ENCODE peak calls at places on chromosomes 2 and 18, in four cellular contexts. C is GM06990, B is RWPE1, R is GM12865. O is an unnamed sample.

GRCh38 chr2:136874258-136874657 is 108.9 kb downstream of the THSD7B start:
- DNase-seq in C (no peak), B (no peak), R (peak), O (no peak)

GRCh38 chr2:63590621-63591408 is 2.1 kb downstream of the MDH1 start:
- DNase-seq in C (no peak), B (no peak), R (peak), O (no peak)

GRCh38 chr2:7794916-7795315 is 877.7 kb downstream of the RNF144A start:
- DNase-seq in C (no peak), B (no peak), R (no peak), O (no peak)

GRCh38 chr2:113078350-113078839 is 10.6 kb downstream of the IL1F10 start:
- DNase-seq in C (no peak), B (peak), R (no peak), O (no peak)

GRCh38 chr18:44758821-44759624 is 78.3 kb downstream of the SETBP1 start:
- DNase-seq in C (peak), B (no peak), R (peak), O (peak)

GRCh38 chr2:144513388-144514100 is 6.4 kb downstream of the ZEB2 start:
- DNase-seq in C (no peak), B (no peak), R (no peak), O (no peak)

GRCh38 chr2:65070172-65070830 is 14.1 kb downstream of the CEP68 start:
- DNase-seq in C (no peak), B (peak), R (no peak), O (no peak)

GRCh38 chr2:25341753-25342371 is at the start of gene DNMT3A:
- DNase-seq in C (peak), B (peak), R (peak), O (peak)

GRCh38 chr18:43877922-43878321 is 600.6 kb upstream of the SYT4 start:
- DNase-seq in C (no peak), B (no peak), R (no peak), O (no peak)

GRCh38 chr2:184532541-184532940 is 65.8 kb upstream of the ZNF804A start:
- DNase-seq in C (no peak), B (no peak), R (no peak), O (no peak)

GRCh38 chr2:18723219-18723618 is 133.8 kb upstream of the NT5C1B start:
- DNase-seq in C (no peak), B (no peak), R (no peak), O (no peak)

GRCh38 chr18:55395811-55396210 is 192.2 kb downstream of the TCF4 start:
- DNase-seq in C (no peak), B (no peak), R (no peak), O (no peak)

GRCh38 chr2:51000849-51001617 is 30.9 kb downstream of the NRXN1 start:
- DNase-seq in C (no peak), B (no peak), R (no peak), O (no peak)

GRCh38 chr18:58780045-58780444 is 84.6 kb upstream of the ZNF532 start:
- DNase-seq in C (no peak), B (no peak), R (no peak), O (no peak)

GRCh38 chr2:17479875-17480274 is 38.4 kb downstream of the RAD51AP2 start:
- DNase-seq in C (no peak), B (peak), R (no peak), O (no peak)

GRCh38 chr18:54975598-54975997 is 16.3 kb upstream of the CCDC68 start:
- DNase-seq in C (no peak), B (no peak), R (no peak), O (no peak)

GRCh38 chr18:75418293-75418692 is 9.2 kb downstream of the SMIM21 start:
- DNase-seq in C (no peak), B (no peak), R (no peak), O (no peak)

GRCh38 chr18:67525328-67526110 is 9.0 kb upstream of the DSEL start:
- DNase-seq in C (no peak), B (peak), R (no peak), O (no peak)

GRCh38 chr18:37487400-37487831 is 78.2 kb downstream of the CELF4 start:
- DNase-seq in C (no peak), B (no peak), R (no peak), O (no peak)

GRCh38 chr2:19363474-19363778 is 5.0 kb upstream of the OSR1 start:
- DNase-seq in C (no peak), B (no peak), R (no peak), O (no peak)

GRCh38 chr2:148594216-148594615 is 50.3 kb upstream of the EPC2 start:
- DNase-seq in C (no peak), B (peak), R (no peak), O (no peak)

GRCh38 chr2:12895017-12895416 is 178.3 kb downstream of the TRIB2 start:
- DNase-seq in C (no peak), B (no peak), R (no peak), O (no peak)

GRCh38 chr2:126115975-126116374 is 540.0 kb upstream of the GYPC start:
- DNase-seq in C (no peak), B (no peak), R (no peak), O (no peak)

GRCh38 chr2:161077367-161078210 is 82.6 kb upstream of the TANK start:
- DNase-seq in C (peak), B (no peak), R (peak), O (peak)

GRCh38 chr2:88187038-88187676 is 17.0 kb downstream of the THNSL2 start:
- DNase-seq in C (no peak), B (peak), R (peak), O (peak)
- TF ChIP-seq CTCF in C (peak), B (peak), R (peak), O (peak)

GRCh38 chr2:118091140-118091478 is 2.8 kb downstream of the INSIG2 start:
- DNase-seq in C (no peak), B (no peak), R (no peak), O (no peak)

GRCh38 chr2:118089015-118089800 is 937 bp downstream of the INSIG2 start:
- DNase-seq in C (no peak), B (peak), R (peak), O (peak)

GRCh38 chr2:118090387-118091139 is 2.3 kb downstream of the INSIG2 start:
- DNase-seq in C (no peak), B (no peak), R (no peak), O (no peak)

GRCh38 chr2:118086024-118086633 is 2.1 kb upstream of the INSIG2 start:
- DNase-seq in C (no peak), B (no peak), R (no peak), O (no peak)

GRCh38 chr2:118088051-118089014 is at the start of gene INSIG2:
- DNase-seq in C (peak), B (peak), R (peak), O (peak)
- TF ChIP-seq CTCF in C (no peak), B (no peak), R (peak), O (no peak)

GRCh38 chr2:88127888-88128653 is at the start of gene FABP1:
- DNase-seq in C (no peak), B (no peak), R (no peak), O (no peak)

GRCh38 chr2:88126772-88127637 is 857 bp downstream of the FABP1 start:
- DNase-seq in C (no peak), B (no peak), R (no peak), O (no peak)

GRCh38 chr2:88128654-88129312 is 921 bp upstream of the FABP1 start:
- DNase-seq in C (no peak), B (no peak), R (no peak), O (no peak)

GRCh38 chr2:88125924-88126771 is 1.7 kb downstream of the FABP1 start:
- DNase-seq in C (no peak), B (no peak), R (no peak), O (no peak)

GRCh38 chr2:88127638-88127887 is 299 bp downstream of the FABP1 start:
- DNase-seq in C (no peak), B (no peak), R (no peak), O (no peak)
- TF ChIP-seq CTCF in C (no peak), B (no peak), R (no peak), O (no peak)

GRCh38 chr2:38076710-38077430 is 919 bp upstream of the CYP1B1 start:
- DNase-seq in C (peak), B (peak), R (peak), O (peak)
- TF ChIP-seq CTCF in C (peak), B (peak), R (peak), O (peak)